ENCODE peak calls at places on chromosome 10, in six cellular contexts. O is trophoblast cell; V is HCT116; H is adipocyte; J is CD8-positive, alpha-beta T cell; S is H9. Y is an unnamed sample.

GRCh38 chr10:70537398-70538194 is 59.0 kb downstream of the PALD1 start:
- DNase-seq in S (peak; percentile 83), V (no peak), H (no peak), O (peak; percentile 41), J (no peak), Y (no peak)

GRCh38 chr10:33631991-33632390 is 297.5 kb upstream of the NRP1 start:
- DNase-seq in J (no peak), O (peak; percentile 60), V (no peak), H (no peak), S (no peak), Y (no peak)

GRCh38 chr10:45452743-45453452 is 78.9 kb downstream of the ALOX5 start:
- DNase-seq in V (no peak), J (no peak), S (no peak), O (no peak), H (no peak), Y (no peak)

GRCh38 chr10:125549656-125550055 is 133.3 kb downstream of the TEX36 start:
- DNase-seq in H (no peak), J (no peak), S (no peak), V (no peak), O (no peak), Y (no peak)

GRCh38 chr10:96618648-96619047 is 31.8 kb upstream of the TM9SF3 start:
- DNase-seq in V (no peak), H (peak; percentile 59), O (no peak), S (no peak), J (no peak), Y (peak; percentile 50)

GRCh38 chr10:30534465-30535144 is 94.9 kb downstream of the LYZL2 start:
- DNase-seq in J (peak; percentile 75), S (peak; percentile 66), O (peak; percentile 98), V (peak; percentile 64), H (peak; percentile 93), Y (peak; percentile 77)

GRCh38 chr10:118501171-118501570 is 94.3 kb downstream of the PRLHR start:
- DNase-seq in V (no peak), O (no peak), S (no peak), J (no peak), H (no peak), Y (no peak)

GRCh38 chr10:80414126-80414898 is 6.0 kb downstream of the PRXL2A start:
- DNase-seq in J (no peak), O (no peak), V (no peak), S (no peak), H (peak; percentile 70), Y (no peak)

GRCh38 chr10:71378341-71379117 is 18.2 kb upstream of the CDH23 start:
- DNase-seq in J (no peak), V (no peak), S (no peak), H (no peak), O (no peak), Y (peak; percentile 17)

GRCh38 chr10:99681553-99681952 is 22.2 kb downstream of the ENTPD7 start:
- DNase-seq in V (no peak), O (no peak), H (peak; percentile 76), S (no peak), J (no peak), Y (no peak)

GRCh38 chr10:113529575-113529974 is 23.3 kb upstream of the HABP2 start:
- DNase-seq in J (no peak), V (no peak), S (no peak), H (no peak), O (no peak), Y (no peak)

GRCh38 chr10:71703577-71703976 is 16.0 kb downstream of the C10orf105 start:
- DNase-seq in J (no peak), H (no peak), S (no peak), O (no peak), V (no peak), Y (no peak)

GRCh38 chr10:21500578-21500910 is 24.9 kb downstream of the SKIDA1 start:
- DNase-seq in V (no peak), H (no peak), S (no peak), J (no peak), O (no peak), Y (no peak)

GRCh38 chr10:126222736-126223511 is 165.4 kb downstream of the ADAM12 start:
- DNase-seq in O (no peak), V (no peak), J (no peak), S (no peak), H (peak; percentile 78), Y (no peak)

GRCh38 chr10:31490858-31491504 is 172.0 kb downstream of the ZEB1 start:
- DNase-seq in H (peak; percentile 29), V (peak; percentile 8), J (peak; percentile 16), O (peak; percentile 72), S (peak; percentile 29), Y (no peak)

GRCh38 chr10:131980757-131981428 is 830 bp downstream of the BNIP3 start:
- DNase-seq in V (no peak), J (no peak), H (peak; percentile 56), O (peak; percentile 35), S (peak; percentile 70), Y (no peak)

GRCh38 chr10:62048473-62048872 is 147.0 kb downstream of the ARID5B start:
- DNase-seq in V (no peak), J (no peak), O (no peak), S (no peak), H (peak; percentile 34), Y (no peak)
- H3K4me1 ChIP-seq in V (peaks cover 22% of the 10 kb centered on the region), J (peaks cover 47% of the 10 kb centered on the region), O (peaks cover 7% of the 10 kb centered on the region), S (peaks cover 6% of the 10 kb centered on the region), H (peaks cover 76% of the 10 kb centered on the region), Y (peaks cover 9% of the 10 kb centered on the region)

DNA sequence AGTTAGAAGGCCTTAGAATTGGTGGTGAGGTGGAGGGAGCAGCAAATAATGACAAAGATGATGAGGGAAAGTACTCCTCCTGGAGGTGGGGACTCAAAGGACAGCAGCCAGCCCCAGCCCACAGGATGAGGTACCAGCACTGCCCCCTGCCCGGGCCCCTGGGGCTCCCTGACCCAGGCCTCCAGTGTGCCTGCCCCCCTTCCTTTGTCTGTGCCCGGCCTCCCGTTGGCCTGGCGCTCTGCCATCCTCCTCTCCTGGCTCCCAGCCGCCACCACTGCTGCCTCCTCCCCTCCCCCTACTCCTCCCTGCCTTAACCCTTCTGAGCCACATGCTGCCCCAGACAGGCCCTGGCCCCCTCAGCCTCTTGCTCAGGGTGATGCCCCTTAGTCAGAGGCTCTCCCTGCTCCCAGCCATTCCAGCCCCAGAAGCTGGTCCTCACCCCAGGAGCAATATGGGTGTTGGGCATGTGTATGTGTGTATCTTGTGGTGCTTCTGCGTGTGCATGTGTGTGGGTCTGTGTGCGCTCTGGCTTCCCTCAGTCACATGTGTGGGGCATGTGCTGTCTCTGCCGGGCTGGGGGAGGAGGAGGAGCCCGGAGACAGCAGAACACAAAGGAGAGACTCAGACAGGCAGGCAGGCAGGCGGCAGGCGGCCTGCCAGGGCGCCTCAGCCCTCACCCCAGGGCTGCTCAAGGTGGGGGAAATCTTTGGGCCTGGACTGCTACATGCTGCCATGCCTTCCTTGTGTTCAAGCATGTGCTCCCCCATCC is 2.6 kb downstream of the LDB1 start:
- DNase-seq in H (peak; percentile 94), S (peak; percentile 77), O (no peak), J (peak; percentile 60), V (no peak), Y (peak; percentile 90)
- H3K4me1 ChIP-seq in H (peaks cover 72% of the 10 kb centered on the region), S (peaks cover 24% of the 10 kb centered on the region), O (peaks cover 34% of the 10 kb centered on the region), J (peaks cover 71% of the 10 kb centered on the region), V (peaks cover 85% of the 10 kb centered on the region), Y (no peaks in the 10 kb centered on the region)

GRCh38 chr10:103791858-103792257 is 63.5 kb downstream of the SH3PXD2A start:
- DNase-seq in S (no peak), J (no peak), V (no peak), O (no peak), H (no peak), Y (no peak)

GRCh38 chr10:103792547-103792946 is 62.8 kb downstream of the SH3PXD2A start:
- DNase-seq in V (no peak), H (no peak), O (peak; percentile 90), J (no peak), S (no peak), Y (no peak)

GRCh38 chr10:103794996-103795395 is 60.4 kb downstream of the SH3PXD2A start:
- DNase-seq in H (no peak), V (no peak), S (no peak), J (no peak), O (no peak), Y (no peak)

GRCh38 chr10:103793920-103794883 is 61.2 kb downstream of the SH3PXD2A start:
- DNase-seq in S (no peak), O (no peak), H (no peak), J (no peak), V (no peak), Y (no peak)

DNA sequence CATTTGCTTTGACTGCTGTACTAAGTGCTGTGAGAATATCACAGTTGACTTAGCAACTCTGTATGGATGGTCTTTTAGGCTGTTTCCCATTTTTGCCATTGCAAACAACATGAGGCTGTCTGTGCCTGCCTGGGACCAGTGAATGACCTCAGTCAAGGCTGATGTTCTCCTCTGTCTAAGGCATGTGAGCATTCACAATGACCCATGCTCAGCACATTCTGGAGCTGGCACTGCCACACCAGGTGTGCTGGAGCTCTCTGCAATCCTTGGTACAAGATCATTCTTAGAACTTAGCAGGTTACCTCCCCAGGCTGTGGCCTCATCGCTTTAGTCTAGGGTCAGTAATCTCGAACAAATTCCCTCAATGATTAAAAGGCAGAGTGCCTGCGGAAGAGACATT is 61.9 kb downstream of the SH3PXD2A start:
- DNase-seq in V (no peak), H (no peak), O (no peak), S (no peak), J (no peak), Y (no peak)
- H3K4me1 ChIP-seq in V (no peaks in the 10 kb centered on the region), H (peaks cover 8% of the 10 kb centered on the region), O (no peaks in the 10 kb centered on the region), S (no peaks in the 10 kb centered on the region), J (no peaks in the 10 kb centered on the region), Y (no peaks in the 10 kb centered on the region)

GRCh38 chr10:110667620-110668343 is 23.6 kb downstream of the RBM20 start:
- DNase-seq in O (no peak), J (no peak), H (no peak), V (no peak), S (peak; percentile 67), Y (no peak)
- H3K4me1 ChIP-seq in O (peaks cover 9% of the 10 kb centered on the region), J (peaks cover 4% of the 10 kb centered on the region), H (peaks cover 7% of the 10 kb centered on the region), V (peaks cover 40% of the 10 kb centered on the region), S (peaks cover 12% of the 10 kb centered on the region), Y (peaks cover 2% of the 10 kb centered on the region)

GRCh38 chr10:75398630-75399460 is 2.7 kb downstream of the ZNF503 start:
- DNase-seq in O (no peak), H (peak; percentile 55), V (no peak), S (peak; percentile 67), J (no peak), Y (peak; percentile 80)
- H3K4me1 ChIP-seq in O (peaks cover 28% of the 10 kb centered on the region), H (peaks cover 11% of the 10 kb centered on the region), V (peaks cover 53% of the 10 kb centered on the region), S (no peaks in the 10 kb centered on the region), J (peaks cover 21% of the 10 kb centered on the region), Y (no peaks in the 10 kb centered on the region)

DNA sequence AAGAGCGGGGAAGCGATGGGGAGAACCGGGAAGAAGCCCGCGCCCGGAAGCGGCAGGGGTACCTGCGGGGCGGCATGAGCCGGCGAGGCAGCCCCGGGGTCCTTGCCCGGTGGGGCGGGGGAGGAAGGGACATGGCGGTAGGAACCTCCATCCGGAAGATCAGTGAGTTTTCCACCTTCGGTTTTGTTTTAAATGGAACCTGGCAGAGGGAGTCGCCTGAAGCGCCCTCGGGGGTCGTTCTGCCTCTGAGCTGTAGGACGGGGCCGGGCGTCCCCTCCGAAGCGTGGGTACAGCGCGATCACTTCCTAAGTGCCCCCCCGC is 471 bp downstream of the PFKP start:
- DNase-seq in S (no peak), H (no peak), V (no peak), J (peak; percentile 15), O (no peak), Y (no peak)
- H3K4me1 ChIP-seq in S (no peaks in the 10 kb centered on the region), H (peaks cover 5% of the 10 kb centered on the region), V (peaks cover 46% of the 10 kb centered on the region), J (peaks cover 13% of the 10 kb centered on the region), O (peaks cover 19% of the 10 kb centered on the region), Y (peaks cover 4% of the 10 kb centered on the region)

Y was measured in aorta.